ENCODE peak calls at places on chromosomes 4 and X, in eight cellular contexts. One of them, this sample, is unnamed. For H3K4me1, the result is how much of the 10 kb centered on the place peaks cover.

GRCh38 chr4:4590496-4590895 is 48.6 kb upstream of the STX18 start:
- DNase-seq in heart right ventricle: no peak
- DNase-seq in mammary epithelial cell: no peak
- DNase-seq in hepatocyte: no peak
- DNase-seq in lower lobe of right lung: no peak
- DNase-seq in CD4-positive, alpha-beta memory T cell: no peak
- DNase-seq in tibial nerve: no peak
- DNase-seq in left ventricle myocardium inferior: no peak
- DNase-seq in this sample: no peak

GRCh38 chrX:47250017-47250347 is 17.2 kb downstream of the USP11 start:
- DNase-seq in heart right ventricle: no peak
- DNase-seq in mammary epithelial cell: no peak
- DNase-seq in hepatocyte: no peak
- DNase-seq in lower lobe of right lung: no peak
- DNase-seq in CD4-positive, alpha-beta memory T cell: no peak
- DNase-seq in tibial nerve: no peak
- DNase-seq in left ventricle myocardium inferior: no peak
- DNase-seq in this sample: no peak

GRCh38 chr4:7650606-7651400 is 216.1 kb upstream of the PSAPL1 start:
- DNase-seq in heart right ventricle: no peak
- DNase-seq in mammary epithelial cell: peak
- DNase-seq in hepatocyte: peak
- DNase-seq in lower lobe of right lung: peak
- DNase-seq in CD4-positive, alpha-beta memory T cell: peak
- DNase-seq in tibial nerve: no peak
- DNase-seq in left ventricle myocardium inferior: no peak
- DNase-seq in this sample: peak

GRCh38 chrX:23168291-23168690 is 166.4 kb upstream of the PTCHD1 start:
- DNase-seq in heart right ventricle: no peak
- DNase-seq in mammary epithelial cell: no peak
- DNase-seq in hepatocyte: no peak
- DNase-seq in lower lobe of right lung: no peak
- DNase-seq in CD4-positive, alpha-beta memory T cell: no peak
- DNase-seq in tibial nerve: no peak
- DNase-seq in left ventricle myocardium inferior: no peak
- DNase-seq in this sample: no peak

GRCh38 chr4:188439641-188440311 is 300.5 kb downstream of the TRIML1 start:
- DNase-seq in heart right ventricle: peak
- DNase-seq in mammary epithelial cell: peak
- DNase-seq in hepatocyte: no peak
- DNase-seq in lower lobe of right lung: no peak
- DNase-seq in CD4-positive, alpha-beta memory T cell: no peak
- DNase-seq in tibial nerve: no peak
- DNase-seq in left ventricle myocardium inferior: peak
- DNase-seq in this sample: no peak

GRCh38 chr4:150087007-150087406 is 8.8 kb downstream of the DCLK2 start:
- DNase-seq in heart right ventricle: no peak
- DNase-seq in mammary epithelial cell: no peak
- DNase-seq in hepatocyte: no peak
- DNase-seq in lower lobe of right lung: no peak
- DNase-seq in CD4-positive, alpha-beta memory T cell: no peak
- DNase-seq in tibial nerve: no peak
- DNase-seq in left ventricle myocardium inferior: no peak
- DNase-seq in this sample: no peak

GRCh38 chrX:56813318-56813837 is 84.3 kb downstream of the NBDY start:
- DNase-seq in heart right ventricle: no peak
- DNase-seq in mammary epithelial cell: peak
- DNase-seq in hepatocyte: no peak
- DNase-seq in lower lobe of right lung: no peak
- DNase-seq in CD4-positive, alpha-beta memory T cell: peak
- DNase-seq in tibial nerve: no peak
- DNase-seq in left ventricle myocardium inferior: no peak
- DNase-seq in this sample: peak

GRCh38 chr4:85658766-85659439 is 184.0 kb downstream of the ARHGAP24 start:
- DNase-seq in heart right ventricle: no peak
- DNase-seq in mammary epithelial cell: no peak
- DNase-seq in hepatocyte: no peak
- DNase-seq in lower lobe of right lung: no peak
- DNase-seq in CD4-positive, alpha-beta memory T cell: no peak
- DNase-seq in tibial nerve: no peak
- DNase-seq in left ventricle myocardium inferior: no peak
- DNase-seq in this sample: no peak

GRCh38 chrX:45009371-45010000 is 136.5 kb downstream of the KDM6A start:
- DNase-seq in heart right ventricle: no peak
- DNase-seq in mammary epithelial cell: peak
- DNase-seq in hepatocyte: no peak
- DNase-seq in lower lobe of right lung: no peak
- DNase-seq in CD4-positive, alpha-beta memory T cell: no peak
- DNase-seq in tibial nerve: no peak
- DNase-seq in left ventricle myocardium inferior: no peak
- DNase-seq in this sample: no peak

GRCh38 chrX:84168574-84168973 is 19.4 kb downstream of the RPS6KA6 start:
- DNase-seq in heart right ventricle: no peak
- DNase-seq in mammary epithelial cell: no peak
- DNase-seq in hepatocyte: no peak
- DNase-seq in lower lobe of right lung: no peak
- DNase-seq in CD4-positive, alpha-beta memory T cell: no peak
- DNase-seq in tibial nerve: no peak
- DNase-seq in left ventricle myocardium inferior: no peak
- DNase-seq in this sample: no peak

GRCh38 chr4:6937748-6938147 is 28.1 kb downstream of the TBC1D14 start:
- DNase-seq in heart right ventricle: no peak
- DNase-seq in mammary epithelial cell: no peak
- DNase-seq in hepatocyte: no peak
- DNase-seq in lower lobe of right lung: no peak
- DNase-seq in CD4-positive, alpha-beta memory T cell: no peak
- DNase-seq in tibial nerve: no peak
- DNase-seq in left ventricle myocardium inferior: no peak
- DNase-seq in this sample: no peak

GRCh38 chr4:143653031-143653430 is 47.4 kb downstream of the FREM3 start:
- DNase-seq in heart right ventricle: no peak
- DNase-seq in mammary epithelial cell: no peak
- DNase-seq in hepatocyte: no peak
- DNase-seq in lower lobe of right lung: no peak
- DNase-seq in CD4-positive, alpha-beta memory T cell: no peak
- DNase-seq in tibial nerve: no peak
- DNase-seq in left ventricle myocardium inferior: no peak
- DNase-seq in this sample: no peak

GRCh38 chr4:40525811-40526598 is 103.7 kb downstream of the RBM47 start:
- DNase-seq in heart right ventricle: no peak
- DNase-seq in mammary epithelial cell: peak
- DNase-seq in hepatocyte: peak
- DNase-seq in lower lobe of right lung: no peak
- DNase-seq in CD4-positive, alpha-beta memory T cell: no peak
- DNase-seq in tibial nerve: no peak
- DNase-seq in left ventricle myocardium inferior: no peak
- DNase-seq in this sample: no peak

GRCh38 chrX:49932786-49933185 is 10.4 kb downstream of the CLCN5 start:
- DNase-seq in heart right ventricle: no peak
- DNase-seq in mammary epithelial cell: no peak
- DNase-seq in hepatocyte: no peak
- DNase-seq in lower lobe of right lung: no peak
- DNase-seq in CD4-positive, alpha-beta memory T cell: no peak
- DNase-seq in tibial nerve: no peak
- DNase-seq in left ventricle myocardium inferior: no peak
- DNase-seq in this sample: no peak

GRCh38 chr4:9997881-9998280 is 23.4 kb downstream of the SLC2A9 start:
- DNase-seq in heart right ventricle: no peak
- DNase-seq in mammary epithelial cell: no peak
- DNase-seq in hepatocyte: no peak
- DNase-seq in lower lobe of right lung: no peak
- DNase-seq in CD4-positive, alpha-beta memory T cell: no peak
- DNase-seq in tibial nerve: no peak
- DNase-seq in left ventricle myocardium inferior: no peak
- DNase-seq in this sample: no peak

GRCh38 chr4:138275946-138276621 is 33.9 kb upstream of the SLC7A11 start:
- DNase-seq in heart right ventricle: no peak
- DNase-seq in mammary epithelial cell: peak
- DNase-seq in hepatocyte: no peak
- DNase-seq in lower lobe of right lung: no peak
- DNase-seq in CD4-positive, alpha-beta memory T cell: no peak
- DNase-seq in tibial nerve: no peak
- DNase-seq in left ventricle myocardium inferior: no peak
- DNase-seq in this sample: no peak

GRCh38 chr4:159946983-159947645 is 844.2 kb downstream of the RAPGEF2 start:
- DNase-seq in heart right ventricle: no peak
- DNase-seq in mammary epithelial cell: peak
- DNase-seq in hepatocyte: peak
- DNase-seq in lower lobe of right lung: no peak
- DNase-seq in CD4-positive, alpha-beta memory T cell: peak
- DNase-seq in tibial nerve: no peak
- DNase-seq in left ventricle myocardium inferior: no peak
- DNase-seq in this sample: no peak

GRCh38 chrX:31314921-31315320 is 243.1 kb upstream of the FTHL17 start:
- DNase-seq in heart right ventricle: no peak
- DNase-seq in mammary epithelial cell: no peak
- DNase-seq in hepatocyte: no peak
- DNase-seq in lower lobe of right lung: no peak
- DNase-seq in CD4-positive, alpha-beta memory T cell: no peak
- DNase-seq in tibial nerve: no peak
- DNase-seq in left ventricle myocardium inferior: no peak
- DNase-seq in this sample: no peak

GRCh38 chr4:154998284-154998683 is 210.2 kb upstream of the NPY2R start:
- DNase-seq in heart right ventricle: no peak
- DNase-seq in mammary epithelial cell: no peak
- DNase-seq in hepatocyte: peak
- DNase-seq in lower lobe of right lung: no peak
- DNase-seq in CD4-positive, alpha-beta memory T cell: no peak
- DNase-seq in tibial nerve: no peak
- DNase-seq in left ventricle myocardium inferior: no peak
- DNase-seq in this sample: no peak

GRCh38 chr4:115678425-115678941 is 565.1 kb upstream of the NDST4 start:
- DNase-seq in heart right ventricle: no peak
- DNase-seq in mammary epithelial cell: no peak
- DNase-seq in hepatocyte: peak
- DNase-seq in lower lobe of right lung: no peak
- DNase-seq in CD4-positive, alpha-beta memory T cell: no peak
- DNase-seq in tibial nerve: no peak
- DNase-seq in left ventricle myocardium inferior: no peak
- DNase-seq in this sample: no peak

GRCh38 chr4:57405359-57405758 is 295.2 kb upstream of the IGFBP7 start:
- DNase-seq in heart right ventricle: no peak
- DNase-seq in mammary epithelial cell: peak
- DNase-seq in hepatocyte: no peak
- DNase-seq in lower lobe of right lung: no peak
- DNase-seq in CD4-positive, alpha-beta memory T cell: no peak
- DNase-seq in tibial nerve: no peak
- DNase-seq in left ventricle myocardium inferior: no peak
- DNase-seq in this sample: no peak

GRCh38 chr4:21753084-21753760 is 195.3 kb downstream of the KCNIP4 start:
- DNase-seq in heart right ventricle: no peak
- DNase-seq in mammary epithelial cell: peak
- DNase-seq in hepatocyte: no peak
- DNase-seq in lower lobe of right lung: no peak
- DNase-seq in CD4-positive, alpha-beta memory T cell: no peak
- DNase-seq in tibial nerve: no peak
- DNase-seq in left ventricle myocardium inferior: no peak
- DNase-seq in this sample: no peak

GRCh38 chr4:30632751-30633150 is 87.4 kb upstream of the PCDH7 start:
- DNase-seq in heart right ventricle: no peak
- DNase-seq in mammary epithelial cell: no peak
- DNase-seq in hepatocyte: no peak
- DNase-seq in lower lobe of right lung: no peak
- DNase-seq in CD4-positive, alpha-beta memory T cell: no peak
- DNase-seq in tibial nerve: no peak
- DNase-seq in left ventricle myocardium inferior: no peak
- DNase-seq in this sample: no peak

DNA sequence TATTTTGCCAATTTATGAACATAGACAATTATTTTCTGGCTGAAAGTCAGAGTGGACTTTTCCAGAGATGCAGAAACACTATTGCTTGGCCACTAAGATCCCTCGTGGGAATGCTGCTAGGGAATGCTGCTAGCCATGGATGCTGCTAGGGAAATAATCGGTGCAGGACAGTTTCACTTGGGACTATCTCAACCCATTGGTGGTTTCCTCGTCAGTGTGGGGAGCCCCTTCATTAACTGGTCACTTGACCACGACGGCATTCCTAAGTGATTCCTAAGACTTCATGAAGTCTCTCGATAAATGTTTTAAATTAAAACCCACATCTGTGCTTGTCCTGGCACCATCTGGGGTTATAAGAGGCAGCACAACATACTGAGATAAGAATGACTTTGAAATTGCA is 173.1 kb downstream of the SMIM20 start:
- DNase-seq in heart right ventricle: no peak
- DNase-seq in mammary epithelial cell: no peak
- DNase-seq in hepatocyte: no peak
- DNase-seq in lower lobe of right lung: no peak
- DNase-seq in CD4-positive, alpha-beta memory T cell: no peak
- DNase-seq in tibial nerve: no peak
- DNase-seq in left ventricle myocardium inferior: no peak
- DNase-seq in this sample: no peak
- H3K4me1 ChIP-seq in heart right ventricle: under half
- H3K4me1 ChIP-seq in mammary epithelial cell: under half
- H3K4me1 ChIP-seq in hepatocyte: under half
- H3K4me1 ChIP-seq in lower lobe of right lung: under half
- H3K4me1 ChIP-seq in CD4-positive, alpha-beta memory T cell: under half
- H3K4me1 ChIP-seq in tibial nerve: under half
- H3K4me1 ChIP-seq in left ventricle myocardium inferior: under half
- H3K4me1 ChIP-seq in this sample: under half

GRCh38 chr4:110663738-110664444 is 41.0 kb upstream of the PITX2 start:
- DNase-seq in heart right ventricle: no peak
- DNase-seq in mammary epithelial cell: no peak
- DNase-seq in hepatocyte: no peak
- DNase-seq in lower lobe of right lung: no peak
- DNase-seq in CD4-positive, alpha-beta memory T cell: no peak
- DNase-seq in tibial nerve: no peak
- DNase-seq in left ventricle myocardium inferior: no peak
- DNase-seq in this sample: no peak
- H3K4me1 ChIP-seq in heart right ventricle: under half
- H3K4me1 ChIP-seq in mammary epithelial cell: under half
- H3K4me1 ChIP-seq in hepatocyte: under half
- H3K4me1 ChIP-seq in lower lobe of right lung: under half
- H3K4me1 ChIP-seq in CD4-positive, alpha-beta memory T cell: under half
- H3K4me1 ChIP-seq in tibial nerve: under half
- H3K4me1 ChIP-seq in left ventricle myocardium inferior: under half
- H3K4me1 ChIP-seq in this sample: under half

DNA sequence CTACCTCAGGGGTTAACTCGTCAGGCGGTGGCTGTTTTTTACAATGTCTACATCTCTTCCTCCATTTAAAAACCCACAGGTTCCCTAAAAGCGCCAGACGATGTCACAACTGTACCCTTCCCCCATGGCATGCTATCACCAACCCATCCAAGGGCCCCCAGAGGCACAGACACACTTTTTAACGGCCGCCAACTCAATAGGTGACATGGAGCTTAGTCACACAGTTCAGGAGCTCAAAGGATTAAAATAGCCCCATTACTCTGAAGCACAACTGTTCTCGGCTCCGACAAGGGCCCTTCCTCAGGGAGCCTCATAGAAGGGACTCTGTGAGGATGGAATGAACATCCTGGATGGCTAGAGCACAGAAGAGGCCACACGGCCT is 12.4 kb downstream of the SH3KBP1 start:
- DNase-seq in heart right ventricle: no peak
- DNase-seq in mammary epithelial cell: no peak
- DNase-seq in hepatocyte: no peak
- DNase-seq in lower lobe of right lung: peak
- DNase-seq in CD4-positive, alpha-beta memory T cell: no peak
- DNase-seq in tibial nerve: no peak
- DNase-seq in left ventricle myocardium inferior: no peak
- DNase-seq in this sample: no peak
- H3K4me1 ChIP-seq in heart right ventricle: under half
- H3K4me1 ChIP-seq in mammary epithelial cell: under half
- H3K4me1 ChIP-seq in hepatocyte: under half
- H3K4me1 ChIP-seq in lower lobe of right lung: under half
- H3K4me1 ChIP-seq in CD4-positive, alpha-beta memory T cell: under half
- H3K4me1 ChIP-seq in tibial nerve: under half
- H3K4me1 ChIP-seq in left ventricle myocardium inferior: under half
- H3K4me1 ChIP-seq in this sample: under half

GRCh38 chr4:2936773-2937145 is 26.4 kb downstream of the NOP14 start:
- DNase-seq in heart right ventricle: no peak
- DNase-seq in mammary epithelial cell: peak
- DNase-seq in hepatocyte: peak
- DNase-seq in lower lobe of right lung: no peak
- DNase-seq in CD4-positive, alpha-beta memory T cell: no peak
- DNase-seq in tibial nerve: no peak
- DNase-seq in left ventricle myocardium inferior: peak
- DNase-seq in this sample: no peak
- H3K4me1 ChIP-seq in heart right ventricle: under half
- H3K4me1 ChIP-seq in mammary epithelial cell: under half
- H3K4me1 ChIP-seq in hepatocyte: under half
- H3K4me1 ChIP-seq in lower lobe of right lung: under half
- H3K4me1 ChIP-seq in CD4-positive, alpha-beta memory T cell: under half
- H3K4me1 ChIP-seq in tibial nerve: under half
- H3K4me1 ChIP-seq in left ventricle myocardium inferior: half or more
- H3K4me1 ChIP-seq in this sample: half or more

This sample was measured in upper lobe of left lung.